ENCODE peak calls at places on chromosomes 6 and 20, in four cellular contexts. One of them, this sample, is unnamed.

GRCh38 chr6:41100871-41101287 is 28.1 kb downstream of the NFYA start:
- DNase-seq in Peyer's patch: no peak
- DNase-seq in H54: no peak
- DNase-seq in endothelial cell of umbilical vein: no peak
- DNase-seq in this sample: no peak

GRCh38 chr20:58973866-58974265 is 7.2 kb upstream of the NELFCD start:
- DNase-seq in endothelial cell of umbilical vein: no peak
- DNase-seq in H54: no peak
- DNase-seq in Peyer's patch: no peak
- DNase-seq in this sample: no peak

GRCh38 chr20:3712279-3712873 is at the start of gene SIGLEC1:
- DNase-seq in endothelial cell of umbilical vein: no peak
- DNase-seq in Peyer's patch: no peak
- DNase-seq in H54: no peak
- DNase-seq in this sample: no peak

GRCh38 chr20:44247131-44247571 is at the start of gene GDAP1L1:
- DNase-seq in endothelial cell of umbilical vein: no peak
- DNase-seq in Peyer's patch: no peak
- DNase-seq in H54: no peak
- DNase-seq in this sample: no peak

GRCh38 chr6:8329592-8329991 is 105.8 kb downstream of the SLC35B3 start:
- DNase-seq in H54: no peak
- DNase-seq in Peyer's patch: no peak
- DNase-seq in endothelial cell of umbilical vein: no peak
- DNase-seq in this sample: no peak

GRCh38 chr6:15036690-15037245 is 209.1 kb upstream of the JARID2 start:
- DNase-seq in H54: no peak
- DNase-seq in endothelial cell of umbilical vein: no peak
- DNase-seq in Peyer's patch: no peak
- DNase-seq in this sample: no peak

GRCh38 chr6:139846538-139847321 is 472.3 kb upstream of the CITED2 start:
- DNase-seq in Peyer's patch: no peak
- DNase-seq in H54: no peak
- DNase-seq in endothelial cell of umbilical vein: no peak
- DNase-seq in this sample: no peak

GRCh38 chr6:125099211-125100017 is 54.2 kb upstream of the TPD52L1 start:
- DNase-seq in H54: peak
- DNase-seq in endothelial cell of umbilical vein: peak
- DNase-seq in Peyer's patch: no peak
- DNase-seq in this sample: no peak

GRCh38 chr6:16705403-16705993 is 55.8 kb downstream of the ATXN1 start:
- DNase-seq in H54: no peak
- DNase-seq in Peyer's patch: no peak
- DNase-seq in endothelial cell of umbilical vein: no peak
- DNase-seq in this sample: no peak

GRCh38 chr6:45507156-45507555 is 129.4 kb upstream of the SUPT3H start:
- DNase-seq in endothelial cell of umbilical vein: no peak
- DNase-seq in H54: no peak
- DNase-seq in Peyer's patch: no peak
- DNase-seq in this sample: no peak

GRCh38 chr6:39892490-39893129 is 41.7 kb downstream of the MOCS1 start:
- DNase-seq in Peyer's patch: no peak
- DNase-seq in endothelial cell of umbilical vein: peak
- DNase-seq in H54: peak
- DNase-seq in this sample: no peak

GRCh38 chr6:82067021-82067420 is 180.5 kb downstream of the IBTK start:
- DNase-seq in H54: no peak
- DNase-seq in endothelial cell of umbilical vein: peak
- DNase-seq in Peyer's patch: no peak
- DNase-seq in this sample: no peak

GRCh38 chr6:341914-342831 is 49.4 kb upstream of the IRF4 start:
- DNase-seq in H54: no peak
- DNase-seq in endothelial cell of umbilical vein: no peak
- DNase-seq in Peyer's patch: no peak
- DNase-seq in this sample: no peak

GRCh38 chr20:63420359-63421093 is 51.9 kb downstream of the KCNQ2 start:
- DNase-seq in H54: no peak
- DNase-seq in endothelial cell of umbilical vein: no peak
- DNase-seq in Peyer's patch: no peak
- DNase-seq in this sample: no peak

GRCh38 chr6:144782634-144783033 is 497.5 kb downstream of the UTRN start:
- DNase-seq in Peyer's patch: no peak
- DNase-seq in endothelial cell of umbilical vein: no peak
- DNase-seq in H54: no peak
- DNase-seq in this sample: no peak

GRCh38 chr20:58498445-58499068 is 16.6 kb downstream of the APCDD1L start:
- DNase-seq in Peyer's patch: no peak
- DNase-seq in endothelial cell of umbilical vein: no peak
- DNase-seq in H54: no peak
- DNase-seq in this sample: no peak

GRCh38 chr6:98039876-98040605 is 757.0 kb upstream of the MMS22L start:
- DNase-seq in endothelial cell of umbilical vein: no peak
- DNase-seq in Peyer's patch: no peak
- DNase-seq in H54: no peak
- DNase-seq in this sample: no peak

GRCh38 chr20:23255106-23255505 is 95.5 kb upstream of the NXT1 start:
- DNase-seq in H54: no peak
- DNase-seq in endothelial cell of umbilical vein: no peak
- DNase-seq in Peyer's patch: no peak
- DNase-seq in this sample: no peak

GRCh38 chr6:55239099-55239498 is 64.8 kb downstream of the HCRTR2 start:
- DNase-seq in Peyer's patch: no peak
- DNase-seq in endothelial cell of umbilical vein: peak
- DNase-seq in H54: no peak
- DNase-seq in this sample: no peak

GRCh38 chr20:13458860-13459451 is 179.8 kb downstream of the TASP1 start:
- DNase-seq in Peyer's patch: no peak
- DNase-seq in H54: no peak
- DNase-seq in endothelial cell of umbilical vein: peak
- DNase-seq in this sample: no peak

GRCh38 chr6:156269751-156270369 is 507.3 kb upstream of the ARID1B start:
- DNase-seq in H54: no peak
- DNase-seq in Peyer's patch: no peak
- DNase-seq in endothelial cell of umbilical vein: no peak
- DNase-seq in this sample: no peak

GRCh38 chr6:36430351-36430750 is 12.3 kb downstream of the PXT1 start:
- DNase-seq in Peyer's patch: no peak
- DNase-seq in endothelial cell of umbilical vein: no peak
- DNase-seq in H54: no peak
- DNase-seq in this sample: no peak

GRCh38 chr20:21933526-21933925 is 228.1 kb downstream of the PAX1 start:
- DNase-seq in Peyer's patch: no peak
- DNase-seq in endothelial cell of umbilical vein: no peak
- DNase-seq in H54: no peak
- DNase-seq in this sample: no peak

GRCh38 chr6:125944434-125944816 is 12.1 kb upstream of the HINT3 start:
- DNase-seq in Peyer's patch: no peak
- DNase-seq in endothelial cell of umbilical vein: peak
- DNase-seq in H54: no peak
- DNase-seq in this sample: no peak

GRCh38 chr6:127855542-127856159 is 45.2 kb downstream of the THEMIS start:
- DNase-seq in H54: no peak
- DNase-seq in endothelial cell of umbilical vein: peak
- DNase-seq in Peyer's patch: no peak
- DNase-seq in this sample: no peak

GRCh38 chr6:159969204-159969912 is 476 bp downstream of the IGF2R start:
- DNase-seq in Peyer's patch: no peak
- DNase-seq in H54: no peak
- DNase-seq in endothelial cell of umbilical vein: peak
- DNase-seq in this sample: no peak

GRCh38 chr6:159966981-159967380 is 1.9 kb upstream of the IGF2R start:
- DNase-seq in H54: no peak
- DNase-seq in Peyer's patch: no peak
- DNase-seq in endothelial cell of umbilical vein: no peak
- DNase-seq in this sample: no peak

GRCh38 chr6:159970659-159971063 is 1.8 kb downstream of the IGF2R start:
- DNase-seq in endothelial cell of umbilical vein: no peak
- DNase-seq in H54: no peak
- DNase-seq in Peyer's patch: no peak
- DNase-seq in this sample: no peak

GRCh38 chr6:159969921-159970320 is 1.0 kb downstream of the IGF2R start:
- DNase-seq in Peyer's patch: peak
- DNase-seq in H54: peak
- DNase-seq in endothelial cell of umbilical vein: peak
- DNase-seq in this sample: no peak

GRCh38 chr6:159968295-159969203 is at the start of gene IGF2R:
- DNase-seq in Peyer's patch: peak
- DNase-seq in endothelial cell of umbilical vein: peak
- DNase-seq in H54: peak
- DNase-seq in this sample: peak
- TF ChIP-seq POLR2A in Peyer's patch: peak
- TF ChIP-seq POLR2A in endothelial cell of umbilical vein: peak
- TF ChIP-seq POLR2A in H54: peak
- TF ChIP-seq POLR2A in this sample: peak

GRCh38 chr6:2764610-2765165 is 505 bp upstream of the WRNIP1 start:
- DNase-seq in endothelial cell of umbilical vein: no peak
- DNase-seq in H54: peak
- DNase-seq in Peyer's patch: peak
- DNase-seq in this sample: peak
- TF ChIP-seq POLR2A in endothelial cell of umbilical vein: peak
- TF ChIP-seq POLR2A in H54: peak
- TF ChIP-seq POLR2A in Peyer's patch: peak
- TF ChIP-seq POLR2A in this sample: no peak

GRCh38 chr20:49283176-49283702 is 5.4 kb upstream of the ZNFX1 start:
- DNase-seq in endothelial cell of umbilical vein: no peak
- DNase-seq in Peyer's patch: no peak
- DNase-seq in H54: no peak
- DNase-seq in this sample: no peak

GRCh38 chr20:49281913-49282467 is 4.1 kb upstream of the ZNFX1 start:
- DNase-seq in Peyer's patch: no peak
- DNase-seq in H54: no peak
- DNase-seq in endothelial cell of umbilical vein: no peak
- DNase-seq in this sample: no peak

GRCh38 chr20:49283703-49284625 is 6.1 kb upstream of the ZNFX1 start:
- DNase-seq in endothelial cell of umbilical vein: no peak
- DNase-seq in H54: no peak
- DNase-seq in Peyer's patch: no peak
- DNase-seq in this sample: no peak

GRCh38 chr20:49281059-49281912 is 3.4 kb upstream of the ZNFX1 start:
- DNase-seq in H54: no peak
- DNase-seq in endothelial cell of umbilical vein: peak
- DNase-seq in Peyer's patch: no peak
- DNase-seq in this sample: no peak

DNA sequence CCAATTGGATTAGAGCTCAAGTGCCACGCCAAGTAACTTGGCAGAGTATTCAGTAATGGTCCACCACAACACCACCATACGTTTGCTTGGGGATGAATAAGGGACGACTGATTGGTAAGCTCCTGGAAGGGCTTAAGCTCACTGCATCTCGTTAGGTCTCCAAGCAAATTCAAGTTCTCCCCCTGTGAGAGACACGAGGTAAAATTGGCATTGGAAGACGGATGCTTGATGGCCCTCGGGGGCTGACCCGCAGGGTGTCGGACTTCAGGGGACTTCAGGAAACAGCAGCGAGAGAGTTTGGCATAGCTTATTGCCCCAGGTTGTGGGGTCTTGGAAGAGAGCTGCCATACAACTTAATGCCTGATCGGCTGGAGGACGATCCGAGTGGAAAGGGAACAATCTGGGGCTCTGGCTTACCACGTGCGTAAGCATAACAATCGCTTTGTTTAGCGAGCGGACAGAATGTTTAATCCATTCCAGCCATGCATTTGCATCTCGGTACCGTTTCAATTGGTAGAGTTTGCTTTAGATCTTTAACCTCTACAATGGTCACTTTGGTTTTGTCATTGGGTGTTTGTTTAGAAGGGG is 4.8 kb upstream of the ZNFX1 start:
- DNase-seq in H54: no peak
- DNase-seq in endothelial cell of umbilical vein: no peak
- DNase-seq in Peyer's patch: no peak
- DNase-seq in this sample: no peak
- TF ChIP-seq POLR2A in H54: no peak
- TF ChIP-seq POLR2A in endothelial cell of umbilical vein: peak
- TF ChIP-seq POLR2A in Peyer's patch: no peak
- TF ChIP-seq POLR2A in this sample: no peak

GRCh38 chr6:122399348-122400120 is at the start of gene HSF2:
- DNase-seq in H54: peak
- DNase-seq in endothelial cell of umbilical vein: peak
- DNase-seq in Peyer's patch: peak
- DNase-seq in this sample: peak
- TF ChIP-seq POLR2A in H54: peak
- TF ChIP-seq POLR2A in endothelial cell of umbilical vein: peak
- TF ChIP-seq POLR2A in Peyer's patch: no peak
- TF ChIP-seq POLR2A in this sample: no peak

GRCh38 chr6:116682334-116682712 is 1.3 kb downstream of the KPNA5 start:
- DNase-seq in H54: no peak
- DNase-seq in endothelial cell of umbilical vein: peak
- DNase-seq in Peyer's patch: peak
- DNase-seq in this sample: no peak

GRCh38 chr6:116685437-116685993 is 4.5 kb downstream of the KPNA5 start:
- DNase-seq in Peyer's patch: no peak
- DNase-seq in H54: no peak
- DNase-seq in endothelial cell of umbilical vein: no peak
- DNase-seq in this sample: no peak

GRCh38 chr6:116676021-116676420 is 5.0 kb upstream of the KPNA5 start:
- DNase-seq in endothelial cell of umbilical vein: no peak
- DNase-seq in H54: no peak
- DNase-seq in Peyer's patch: no peak
- DNase-seq in this sample: no peak

DNA sequence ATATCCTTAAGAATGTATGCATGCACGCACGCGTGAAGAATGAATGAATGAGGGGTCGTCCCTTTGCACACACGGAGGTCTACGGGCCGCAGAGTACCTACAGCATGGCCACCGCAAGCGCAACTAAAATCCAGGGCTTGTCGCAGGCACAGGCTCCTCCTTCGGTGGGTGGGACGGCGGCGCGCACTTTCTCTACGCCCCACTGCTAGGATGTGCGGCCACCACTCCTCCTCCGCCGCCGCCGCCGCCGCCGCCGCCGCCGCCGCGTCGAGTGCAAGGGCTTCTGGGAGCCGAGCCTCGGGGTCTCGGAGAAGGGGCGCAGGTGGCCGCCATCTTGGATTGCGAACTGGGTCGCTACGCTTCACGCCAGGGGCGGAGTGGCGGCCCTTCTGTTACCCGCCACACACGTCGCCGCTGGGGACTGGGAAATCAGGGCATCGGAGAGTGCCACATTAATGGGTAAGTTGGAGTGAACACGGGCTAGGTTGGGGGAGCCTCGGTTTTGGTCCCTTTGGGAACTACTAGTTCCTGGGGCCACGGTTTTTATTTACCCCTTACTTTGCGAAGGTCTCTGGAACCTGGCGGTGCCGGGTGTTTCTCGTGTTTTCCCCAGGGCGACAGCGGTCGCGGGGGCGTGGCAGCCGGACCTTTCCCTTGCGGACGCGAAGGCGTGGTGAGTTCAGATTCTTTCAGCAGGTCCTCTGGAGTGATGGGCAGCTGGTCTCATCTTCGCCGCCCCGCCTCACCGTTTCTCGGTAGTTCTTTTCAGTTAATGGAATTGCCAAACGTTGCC is at the start of gene KPNA5:
- DNase-seq in endothelial cell of umbilical vein: peak
- DNase-seq in Peyer's patch: peak
- DNase-seq in H54: peak
- DNase-seq in this sample: peak
- TF ChIP-seq POLR2A in endothelial cell of umbilical vein: peak
- TF ChIP-seq POLR2A in Peyer's patch: peak
- TF ChIP-seq POLR2A in H54: peak
- TF ChIP-seq POLR2A in this sample: peak

GRCh38 chr6:6592836-6593235 is 4.3 kb downstream of the LY86 start:
- DNase-seq in Peyer's patch: no peak
- DNase-seq in endothelial cell of umbilical vein: no peak
- DNase-seq in H54: no peak
- DNase-seq in this sample: no peak
- TF ChIP-seq POLR2A in Peyer's patch: no peak
- TF ChIP-seq POLR2A in endothelial cell of umbilical vein: no peak
- TF ChIP-seq POLR2A in H54: no peak
- TF ChIP-seq POLR2A in this sample: no peak

This sample was measured in esophagus squamous epithelium.